ENCODE peak calls at places on chromosomes 11 and 22, in five cellular contexts. C is sigmoid colon, Z is esophagus muscularis mucosa, F is uterus, B is right lobe of liver. X is an unnamed sample.

GRCh38 chr11:27545946-27546345 is 39.4 kb upstream of the LIN7C start:
- DNase-seq in C (no peak), Z (no peak), F (no peak), B (no peak), X (no peak)

GRCh38 chr11:134200688-134201087 is 23.1 kb downstream of the NCAPD3 start:
- DNase-seq in C (no peak), Z (no peak), F (no peak), B (no peak), X (no peak)

GRCh38 chr11:1505480-1505879 is 18.9 kb upstream of the MOB2 start:
- DNase-seq in C (no peak), Z (no peak), F (no peak), B (no peak), X (no peak)

GRCh38 chr11:78350646-78351165 is 66.9 kb downstream of the GAB2 start:
- DNase-seq in C (peak; percentile 63), Z (no peak), F (no peak), B (no peak), X (no peak)

GRCh38 chr11:35418847-35419712 is at the start of gene SLC1A2:
- DNase-seq in C (no peak), Z (no peak), F (peak; percentile 27), B (no peak), X (no peak)

GRCh38 chr22:29253561-29254282 is 14.1 kb downstream of the RHBDD3 start:
- DNase-seq in C (no peak), Z (no peak), F (no peak), B (no peak), X (no peak)

GRCh38 chr11:120840661-120841060 is 183.2 kb upstream of the TBCEL start:
- DNase-seq in C (no peak), Z (no peak), F (no peak), B (no peak), X (no peak)

GRCh38 chr11:41479179-41479578 is 19.7 kb upstream of the LRRC4C start:
- DNase-seq in C (no peak), Z (no peak), F (no peak), B (no peak), X (no peak)

GRCh38 chr11:123624974-123625373 is 29.4 kb downstream of the SCN3B start:
- DNase-seq in C (no peak), Z (no peak), F (no peak), B (no peak), X (no peak)

GRCh38 chr22:44119669-44120313 is 60.9 kb upstream of the PARVG start:
- DNase-seq in C (peak; percentile 40), Z (no peak), F (no peak), B (no peak), X (no peak)

GRCh38 chr11:98062714-98063113 is 958.0 kb upstream of the CNTN5 start:
- DNase-seq in C (no peak), Z (no peak), F (no peak), B (no peak), X (no peak)

GRCh38 chr22:41237036-41237706 is 3.6 kb downstream of the CHADL start:
- DNase-seq in C (no peak), Z (no peak), F (no peak), B (no peak), X (no peak)

GRCh38 chr11:57230797-57231538 is 6.1 kb downstream of the APLNR start:
- DNase-seq in C (no peak), Z (no peak), F (no peak), B (no peak), X (no peak)

GRCh38 chr22:27844656-27845602 is 43.4 kb upstream of the MN1 start:
- DNase-seq in C (peak; percentile 61), Z (peak; percentile 53), F (peak; percentile 70), B (peak; percentile 26), X (no peak)

GRCh38 chr22:30611197-30611596 is 4.2 kb downstream of the TCN2 start:
- DNase-seq in C (no peak), Z (no peak), F (no peak), B (no peak), X (no peak)

GRCh38 chr22:38925571-38926041 is 31.8 kb upstream of the APOBEC3A start:
- DNase-seq in C (no peak), Z (no peak), F (no peak), B (no peak), X (no peak)

GRCh38 chr11:31823372-31824371 is 12.6 kb upstream of the PAX6 start:
- DNase-seq in C (no peak), Z (peak; percentile 82), F (no peak), B (no peak), X (no peak)

GRCh38 chr11:114291847-114292680 is 4.1 kb upstream of the NNMT start:
- DNase-seq in C (no peak), Z (no peak), F (no peak), B (no peak), X (no peak)

GRCh38 chr22:48799227-48799970 is 1028.3 kb downstream of the BRD1 start:
- DNase-seq in C (peak; percentile 26), Z (no peak), F (no peak), B (no peak), X (no peak)

DNA sequence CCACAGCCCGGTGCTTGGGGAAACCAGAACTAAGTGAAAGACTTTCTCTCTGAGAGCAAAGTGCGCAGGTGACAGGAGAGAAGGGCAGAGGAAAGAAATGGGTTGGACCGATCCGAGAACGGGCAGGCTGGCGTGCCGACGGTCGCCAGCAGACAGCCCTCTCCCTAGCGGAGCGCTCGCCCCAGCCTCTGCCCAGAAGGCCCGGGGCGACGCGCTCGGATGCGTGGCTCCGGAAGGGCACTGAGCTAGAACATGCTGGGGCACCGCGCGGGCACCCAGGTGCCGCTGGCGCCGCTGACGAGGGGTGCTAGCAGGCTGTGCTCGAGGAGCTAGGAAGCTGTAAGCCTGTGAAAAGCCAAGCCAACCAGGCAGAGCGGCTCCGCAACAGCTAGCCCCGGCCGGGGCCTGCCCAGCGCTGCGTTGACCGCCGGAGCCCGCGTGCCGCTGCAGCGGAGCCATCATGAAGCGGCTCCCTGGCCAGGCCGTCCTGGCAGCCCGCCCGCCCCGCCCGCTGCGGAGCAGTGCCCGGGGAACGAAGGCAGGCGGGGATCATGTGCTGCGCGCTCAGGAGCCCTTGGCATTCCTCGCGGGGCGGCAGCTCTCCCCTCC is 22.1 kb upstream of the RRAS2 start:
- DNase-seq in C (peak; percentile 87), Z (no peak), F (peak; percentile 71), B (peak; percentile 88), X (no peak)
- TF ChIP-seq POLR2A in C (no peak), Z (no peak), F (no peak), B (peak; percentile 86), X (no peak)

DNA sequence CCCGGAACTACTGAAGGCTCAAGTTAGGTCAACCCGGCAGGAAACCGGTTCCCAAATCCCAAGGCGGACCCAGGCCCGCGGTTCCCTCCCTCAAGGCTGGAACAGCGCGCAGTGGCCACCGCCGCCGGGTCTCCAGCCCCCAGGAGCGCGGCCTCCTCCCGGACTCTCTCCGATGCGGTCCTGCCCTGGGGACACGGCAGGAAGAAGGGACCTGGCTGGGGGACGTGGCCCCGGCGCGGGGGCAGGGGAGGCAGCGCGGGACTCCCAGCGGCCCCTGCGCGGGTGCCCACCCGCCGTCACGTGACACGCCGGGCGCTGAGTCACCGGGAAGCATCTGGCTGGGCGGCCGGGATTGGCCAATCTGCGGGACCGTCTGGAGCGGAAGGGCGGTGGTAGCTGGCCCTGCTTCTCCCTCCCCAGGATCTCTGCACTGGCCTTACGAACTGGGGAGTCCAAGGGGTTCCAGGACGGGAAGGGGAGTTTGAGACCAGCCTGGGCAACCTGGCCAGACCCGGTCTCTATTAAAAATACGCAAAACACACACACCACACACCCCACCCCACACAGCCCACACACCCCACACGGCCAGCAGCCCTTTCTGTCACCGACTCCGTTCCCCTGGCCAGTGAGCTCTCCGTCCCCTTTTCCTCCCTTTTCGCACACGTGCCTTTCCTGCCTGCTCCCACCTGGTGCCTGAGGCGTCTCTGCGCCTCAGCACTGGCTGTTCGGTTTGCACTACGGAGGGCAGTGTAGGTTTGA is 21.4 kb upstream of the MALAT1 start:
- DNase-seq in C (peak; percentile 99), Z (peak; percentile 99), F (peak; percentile 97), B (peak; percentile 98), X (peak; percentile 78)
- TF ChIP-seq CTCF in C (no peak), Z (no peak), F (no peak), B (no peak), X (no peak)

DNA sequence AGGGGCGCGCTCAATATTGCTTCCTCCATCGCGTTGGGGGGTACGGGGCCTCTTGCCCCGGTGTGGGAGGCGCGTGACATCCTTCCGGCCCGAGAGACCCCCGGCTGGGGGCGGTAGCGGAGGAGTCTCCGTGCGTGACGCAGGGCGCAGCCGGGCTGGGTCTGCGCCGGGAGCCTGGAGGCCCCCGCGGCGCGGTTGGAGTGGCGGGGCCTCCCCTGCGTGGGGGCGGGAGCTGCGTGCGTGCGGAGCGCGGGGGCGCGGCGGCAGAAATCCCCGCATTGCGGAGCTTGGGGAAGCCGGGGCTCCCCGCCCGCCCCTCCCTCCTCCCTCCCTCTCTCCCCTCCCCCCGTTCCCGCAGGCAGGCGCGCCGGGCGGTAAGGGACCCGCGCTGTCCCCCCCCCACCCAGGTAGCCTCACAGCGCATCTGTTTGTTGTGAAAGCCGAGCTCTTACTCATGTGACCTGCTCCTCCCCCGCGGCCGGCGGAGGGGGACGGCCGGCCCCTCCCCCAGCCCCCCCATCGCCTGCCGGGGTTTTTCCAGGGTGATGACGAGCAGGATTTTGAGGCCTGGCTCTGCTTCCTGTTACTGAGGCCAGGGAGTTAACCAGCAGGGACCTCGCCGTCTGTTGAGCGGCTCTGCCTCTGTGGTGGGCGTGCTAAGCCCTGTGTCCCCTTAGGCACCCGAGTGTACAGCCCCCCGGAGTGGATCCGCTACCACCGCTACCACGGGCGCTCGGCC is 1.6 kb downstream of the PIM3 start:
- DNase-seq in C (peak; percentile 97), Z (peak; percentile 97), F (peak; percentile 96), B (peak; percentile 95), X (no peak)
- TF ChIP-seq POLR2A in C (peak; percentile 41), Z (peak; percentile 62), F (peak; percentile 67), B (peak; percentile 79), X (peak; percentile 69)

GRCh38 chr22:32904044-32904443 is 102.5 kb downstream of the TIMP3 start:
- DNase-seq in C (peak; percentile 71), Z (no peak), F (peak; percentile 52), B (no peak), X (no peak)

GRCh38 chr22:32900856-32901255 is 99.4 kb downstream of the TIMP3 start:
- DNase-seq in C (no peak), Z (no peak), F (no peak), B (no peak), X (no peak)

GRCh38 chr22:32905400-32905799 is 103.9 kb downstream of the TIMP3 start:
- DNase-seq in C (peak; percentile 78), Z (no peak), F (no peak), B (no peak), X (no peak)

GRCh38 chr22:32897400-32897799 is 95.9 kb downstream of the TIMP3 start:
- DNase-seq in C (no peak), Z (no peak), F (no peak), B (no peak), X (no peak)

DNA sequence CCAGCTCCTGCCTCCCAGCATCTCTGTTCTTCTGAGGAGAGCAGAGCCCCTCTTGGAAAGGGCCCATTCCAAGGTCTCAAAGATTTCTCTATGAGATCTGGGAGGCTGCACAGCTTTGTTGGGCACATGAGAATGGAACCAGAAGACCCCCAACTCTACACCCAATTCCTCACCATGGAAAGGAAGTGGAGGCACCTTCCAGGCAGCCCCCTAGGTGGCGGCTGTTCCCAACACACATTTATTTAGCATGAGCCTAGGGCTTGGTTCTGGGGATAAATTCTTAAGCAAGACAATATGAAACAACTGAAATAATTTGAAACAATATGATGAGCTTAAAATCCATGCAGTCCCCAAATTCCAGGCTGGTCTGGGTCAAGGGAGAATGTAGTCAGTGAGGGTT is 100.4 kb downstream of the TIMP3 start:
- DNase-seq in C (no peak), Z (no peak), F (no peak), B (no peak), X (no peak)
- TF ChIP-seq CTCF in C (no peak), Z (no peak), F (no peak), B (no peak), X (peak; percentile 8)